ENCODE peak calls at places on chromosome 6, in ten cellular contexts. I is effector CD4-positive, alpha-beta T cell; M is T-helper 2 cell; Q is esophagus squamous epithelium; S is NCI-H1436 treated with DMSO at 0.1 percent for 48 hours; L is choroid plexus epithelial cell; U is SW480; N is neural progenitor cell; W is non-pigmented ciliary epithelial cell; D is fibroblast of the aortic adventitia. H is an unnamed sample.
A peak's percentile ranks its signal among the peaks of the same experiment; 100 is the strongest.

GRCh38 chr6:41531591-41532582 is 14.3 kb upstream of the FOXP4 start:
- DNase-seq in N (no peak), L (peak; percentile 46), W (peak; percentile 27), M (no peak), D (peak; percentile 55), I (peak; percentile 4), Q (no peak), U (peak; percentile 12), S (no peak), H (no peak)

GRCh38 chr6:28568515-28569108 is 42.9 kb downstream of the GPX5 start:
- DNase-seq in I (no peak), S (no peak), N (no peak), L (no peak), W (no peak), U (no peak), Q (no peak), M (no peak), D (no peak), H (no peak)

GRCh38 chr6:154878866-154879491 is 116.1 kb upstream of the TIAM2 start:
- DNase-seq in N (no peak), W (no peak), M (no peak), D (peak; percentile 17), U (no peak), I (no peak), L (no peak), Q (no peak), S (no peak), H (no peak)

GRCh38 chr6:163485388-163485851 is 70.9 kb downstream of the QKI start:
- DNase-seq in N (no peak), L (peak; percentile 34), W (no peak), M (no peak), D (peak; percentile 35), U (no peak), I (no peak), S (no peak), Q (no peak), H (no peak)

GRCh38 chr6:140434761-140435160 is 1060.3 kb upstream of the CITED2 start:
- DNase-seq in L (peak; percentile 42), I (no peak), D (no peak), S (no peak), Q (no peak), N (no peak), U (no peak), W (no peak), M (no peak), H (no peak)

GRCh38 chr6:82878812-82879211 is 186.8 kb downstream of the UBE3D start:
- DNase-seq in L (peak; percentile 58), D (peak; percentile 27), S (no peak), W (no peak), U (no peak), Q (no peak), I (no peak), N (no peak), M (no peak), H (no peak)

GRCh38 chr6:170092826-170093225 is 198.1 kb downstream of the DLL1 start:
- DNase-seq in W (no peak), I (no peak), S (no peak), N (no peak), L (no peak), Q (no peak), M (no peak), U (no peak), D (no peak), H (no peak)

GRCh38 chr6:139663996-139664395 is 289.5 kb upstream of the CITED2 start:
- DNase-seq in D (no peak), M (no peak), Q (no peak), L (no peak), N (no peak), W (no peak), U (no peak), S (no peak), I (no peak), H (no peak)

GRCh38 chr6:152146385-152146784 is 338.9 kb downstream of the ESR1 start:
- DNase-seq in M (no peak), U (no peak), W (peak; percentile 65), N (no peak), S (no peak), I (no peak), D (peak; percentile 83), Q (no peak), L (peak; percentile 71), H (no peak)

GRCh38 chr6:147001621-147002020 is 202.6 kb upstream of the STXBP5 start:
- DNase-seq in W (no peak), S (no peak), N (no peak), Q (no peak), D (no peak), L (peak; percentile 51), M (no peak), U (no peak), I (no peak), H (no peak)

GRCh38 chr6:35664945-35665344 is 23.8 kb downstream of the FKBP5 start:
- DNase-seq in W (no peak), D (peak; percentile 16), Q (no peak), M (no peak), I (no peak), S (no peak), N (no peak), L (no peak), U (no peak), H (no peak)

GRCh38 chr6:15036690-15037245 is 209.1 kb upstream of the JARID2 start:
- DNase-seq in D (no peak), Q (no peak), W (no peak), N (peak; percentile 34), U (peak; percentile 14), I (no peak), L (no peak), S (no peak), M (no peak), H (peak; percentile 18)

GRCh38 chr6:42165016-42165415 is 8.1 kb upstream of the GUCA1A start:
- DNase-seq in I (no peak), N (no peak), D (peak; percentile 9), U (no peak), Q (no peak), W (no peak), M (no peak), L (no peak), S (no peak), H (no peak)

GRCh38 chr6:134517145-134517658 is 199.3 kb upstream of the SGK1 start:
- DNase-seq in N (peak; percentile 50), U (no peak), L (peak; percentile 98), W (peak; percentile 47), Q (no peak), I (no peak), S (no peak), D (peak; percentile 91), M (no peak), H (no peak)

GRCh38 chr6:123127807-123128206 is 131.8 kb downstream of the CLVS2 start:
- DNase-seq in L (no peak), U (no peak), I (no peak), N (no peak), Q (no peak), S (no peak), M (no peak), D (no peak), W (no peak), H (no peak)